ENCODE peak calls at places on chromosomes 2 and 18, in nine cellular contexts. One of them, this sample, is unnamed.

GRCh38 chr2:98576666-98577312 is 31.5 kb downstream of the COA5 start:
- DNase-seq in fibroblast of pulmonary artery: no peak
- DNase-seq in HFFc6: no peak
- DNase-seq in aorta: no peak
- DNase-seq in colonic mucosa: peak; percentile 14
- DNase-seq in cardiac muscle cell: no peak
- DNase-seq in mesothelial cell of epicardium: no peak
- DNase-seq in cerebellar cortex: no peak
- DNase-seq in stromal cell of bone marrow: no peak
- DNase-seq in this sample: no peak

GRCh38 chr2:138121769-138122661 is 157.7 kb downstream of the HNMT start:
- DNase-seq in fibroblast of pulmonary artery: no peak
- DNase-seq in HFFc6: no peak
- DNase-seq in aorta: no peak
- DNase-seq in colonic mucosa: peak; percentile 49
- DNase-seq in cardiac muscle cell: no peak
- DNase-seq in mesothelial cell of epicardium: no peak
- DNase-seq in cerebellar cortex: no peak
- DNase-seq in stromal cell of bone marrow: no peak
- DNase-seq in this sample: peak; percentile 30

GRCh38 chr2:226758886-226759660 is 40.5 kb downstream of the IRS1 start:
- DNase-seq in fibroblast of pulmonary artery: peak; percentile 80
- DNase-seq in HFFc6: peak; percentile 79
- DNase-seq in aorta: no peak
- DNase-seq in colonic mucosa: no peak
- DNase-seq in cardiac muscle cell: no peak
- DNase-seq in mesothelial cell of epicardium: no peak
- DNase-seq in cerebellar cortex: no peak
- DNase-seq in stromal cell of bone marrow: peak; percentile 81
- DNase-seq in this sample: no peak

GRCh38 chr2:227033471-227034148 is 130.4 kb downstream of the COL4A4 start:
- DNase-seq in fibroblast of pulmonary artery: peak; percentile 54
- DNase-seq in HFFc6: peak; percentile 56
- DNase-seq in aorta: no peak
- DNase-seq in colonic mucosa: peak; percentile 70
- DNase-seq in cardiac muscle cell: peak; percentile 86
- DNase-seq in mesothelial cell of epicardium: peak; percentile 55
- DNase-seq in cerebellar cortex: peak; percentile 28
- DNase-seq in stromal cell of bone marrow: peak; percentile 15
- DNase-seq in this sample: peak; percentile 70

GRCh38 chr18:36296591-36297418 is 708 bp upstream of the FHOD3 start:
- DNase-seq in fibroblast of pulmonary artery: peak; percentile 87
- DNase-seq in HFFc6: peak; percentile 82
- DNase-seq in aorta: peak; percentile 91
- DNase-seq in colonic mucosa: peak; percentile 67
- DNase-seq in cardiac muscle cell: peak; percentile 79
- DNase-seq in mesothelial cell of epicardium: peak; percentile 81
- DNase-seq in cerebellar cortex: peak; percentile 36
- DNase-seq in stromal cell of bone marrow: peak; percentile 58
- DNase-seq in this sample: no peak

GRCh38 chr2:4628931-4629565 is 925.7 kb downstream of the DCDC2C start:
- DNase-seq in fibroblast of pulmonary artery: no peak
- DNase-seq in HFFc6: no peak
- DNase-seq in aorta: no peak
- DNase-seq in colonic mucosa: no peak
- DNase-seq in cardiac muscle cell: peak; percentile 37
- DNase-seq in mesothelial cell of epicardium: no peak
- DNase-seq in cerebellar cortex: no peak
- DNase-seq in stromal cell of bone marrow: no peak
- DNase-seq in this sample: no peak

GRCh38 chr2:42856891-42857632 is 64.7 kb upstream of the HAAO start:
- DNase-seq in fibroblast of pulmonary artery: no peak
- DNase-seq in HFFc6: no peak
- DNase-seq in aorta: peak; percentile 68
- DNase-seq in colonic mucosa: no peak
- DNase-seq in cardiac muscle cell: no peak
- DNase-seq in mesothelial cell of epicardium: no peak
- DNase-seq in cerebellar cortex: no peak
- DNase-seq in stromal cell of bone marrow: no peak
- DNase-seq in this sample: no peak

GRCh38 chr2:109170645-109171044 is 41.6 kb downstream of the SH3RF3 start:
- DNase-seq in fibroblast of pulmonary artery: no peak
- DNase-seq in HFFc6: no peak
- DNase-seq in aorta: no peak
- DNase-seq in colonic mucosa: no peak
- DNase-seq in cardiac muscle cell: no peak
- DNase-seq in mesothelial cell of epicardium: no peak
- DNase-seq in cerebellar cortex: no peak
- DNase-seq in stromal cell of bone marrow: no peak
- DNase-seq in this sample: no peak

GRCh38 chr2:181354626-181355025 is 102.6 kb upstream of the ITGA4 start:
- DNase-seq in fibroblast of pulmonary artery: peak; percentile 91
- DNase-seq in HFFc6: peak; percentile 72
- DNase-seq in aorta: no peak
- DNase-seq in colonic mucosa: no peak
- DNase-seq in cardiac muscle cell: no peak
- DNase-seq in mesothelial cell of epicardium: no peak
- DNase-seq in cerebellar cortex: no peak
- DNase-seq in stromal cell of bone marrow: peak; percentile 73
- DNase-seq in this sample: no peak

GRCh38 chr2:25233916-25234610 is 65.7 kb upstream of the POMC start:
- DNase-seq in fibroblast of pulmonary artery: no peak
- DNase-seq in HFFc6: no peak
- DNase-seq in aorta: no peak
- DNase-seq in colonic mucosa: no peak
- DNase-seq in cardiac muscle cell: no peak
- DNase-seq in mesothelial cell of epicardium: no peak
- DNase-seq in cerebellar cortex: no peak
- DNase-seq in stromal cell of bone marrow: peak; percentile 38
- DNase-seq in this sample: no peak

GRCh38 chr2:109185801-109186570 is 57.0 kb downstream of the SH3RF3 start:
- DNase-seq in fibroblast of pulmonary artery: peak; percentile 80
- DNase-seq in HFFc6: peak; percentile 58
- DNase-seq in aorta: peak; percentile 92
- DNase-seq in colonic mucosa: no peak
- DNase-seq in cardiac muscle cell: no peak
- DNase-seq in mesothelial cell of epicardium: no peak
- DNase-seq in cerebellar cortex: no peak
- DNase-seq in stromal cell of bone marrow: no peak
- DNase-seq in this sample: no peak

GRCh38 chr18:10453885-10454772 is at the start of gene APCDD1:
- DNase-seq in fibroblast of pulmonary artery: no peak
- DNase-seq in HFFc6: no peak
- DNase-seq in aorta: peak; percentile 86
- DNase-seq in colonic mucosa: peak; percentile 60
- DNase-seq in cardiac muscle cell: peak; percentile 86
- DNase-seq in mesothelial cell of epicardium: peak; percentile 86
- DNase-seq in cerebellar cortex: no peak
- DNase-seq in stromal cell of bone marrow: no peak
- DNase-seq in this sample: peak; percentile 64

GRCh38 chr2:136117909-136118818 is at the start of gene CXCR4:
- DNase-seq in fibroblast of pulmonary artery: peak; percentile 26
- DNase-seq in HFFc6: no peak
- DNase-seq in aorta: peak; percentile 89
- DNase-seq in colonic mucosa: peak; percentile 76
- DNase-seq in cardiac muscle cell: peak; percentile 81
- DNase-seq in mesothelial cell of epicardium: peak; percentile 69
- DNase-seq in cerebellar cortex: no peak
- DNase-seq in stromal cell of bone marrow: no peak
- DNase-seq in this sample: peak; percentile 80

GRCh38 chr18:66995270-66995669 is 391.4 kb upstream of the CDH19 start:
- DNase-seq in fibroblast of pulmonary artery: no peak
- DNase-seq in HFFc6: no peak
- DNase-seq in aorta: no peak
- DNase-seq in colonic mucosa: no peak
- DNase-seq in cardiac muscle cell: no peak
- DNase-seq in mesothelial cell of epicardium: no peak
- DNase-seq in cerebellar cortex: no peak
- DNase-seq in stromal cell of bone marrow: no peak
- DNase-seq in this sample: no peak

GRCh38 chr18:22913861-22914260 is 19.3 kb upstream of the RBBP8 start:
- DNase-seq in fibroblast of pulmonary artery: no peak
- DNase-seq in HFFc6: no peak
- DNase-seq in aorta: no peak
- DNase-seq in colonic mucosa: peak; percentile 90
- DNase-seq in cardiac muscle cell: no peak
- DNase-seq in mesothelial cell of epicardium: peak; percentile 72
- DNase-seq in cerebellar cortex: no peak
- DNase-seq in stromal cell of bone marrow: no peak
- DNase-seq in this sample: peak; percentile 88

GRCh38 chr18:59079264-59079972 is 60.3 kb upstream of the SEC11C start:
- DNase-seq in fibroblast of pulmonary artery: no peak
- DNase-seq in HFFc6: no peak
- DNase-seq in aorta: no peak
- DNase-seq in colonic mucosa: no peak
- DNase-seq in cardiac muscle cell: no peak
- DNase-seq in mesothelial cell of epicardium: no peak
- DNase-seq in cerebellar cortex: no peak
- DNase-seq in stromal cell of bone marrow: no peak
- DNase-seq in this sample: no peak

GRCh38 chr18:37383036-37383788 is 182.4 kb downstream of the CELF4 start:
- DNase-seq in fibroblast of pulmonary artery: no peak
- DNase-seq in HFFc6: peak; percentile 47
- DNase-seq in aorta: no peak
- DNase-seq in colonic mucosa: no peak
- DNase-seq in cardiac muscle cell: no peak
- DNase-seq in mesothelial cell of epicardium: no peak
- DNase-seq in cerebellar cortex: no peak
- DNase-seq in stromal cell of bone marrow: no peak
- DNase-seq in this sample: no peak

GRCh38 chr2:233075966-233076339 is 15.8 kb downstream of the INPP5D start:
- DNase-seq in fibroblast of pulmonary artery: no peak
- DNase-seq in HFFc6: no peak
- DNase-seq in aorta: peak; percentile 1
- DNase-seq in colonic mucosa: no peak
- DNase-seq in cardiac muscle cell: no peak
- DNase-seq in mesothelial cell of epicardium: no peak
- DNase-seq in cerebellar cortex: no peak
- DNase-seq in stromal cell of bone marrow: no peak
- DNase-seq in this sample: peak; percentile 30

GRCh38 chr2:932320-933221 is 18.1 kb upstream of the SNTG2 start:
- DNase-seq in fibroblast of pulmonary artery: no peak
- DNase-seq in HFFc6: no peak
- DNase-seq in aorta: no peak
- DNase-seq in colonic mucosa: no peak
- DNase-seq in cardiac muscle cell: no peak
- DNase-seq in mesothelial cell of epicardium: peak; percentile 35
- DNase-seq in cerebellar cortex: no peak
- DNase-seq in stromal cell of bone marrow: no peak
- DNase-seq in this sample: no peak